ENCODE peak calls at places on chromosomes 16 and 17, in four cellular contexts. One of them, this sample, is unnamed.

GRCh38 chr17:1313270-1314005 is 34.0 kb downstream of the TRARG1 start:
- DNase-seq in cardiac muscle cell: no peak
- DNase-seq in neural crest cell: no peak
- DNase-seq in SK-N-SH: no peak
- DNase-seq in this sample: no peak

GRCh38 chr16:53523971-53524548 is 21.1 kb upstream of the AKTIP start:
- DNase-seq in SK-N-SH: peak
- DNase-seq in neural crest cell: no peak
- DNase-seq in cardiac muscle cell: no peak
- DNase-seq in this sample: no peak

GRCh38 chr17:62090868-62091267 is 25.8 kb upstream of the MED13 start:
- DNase-seq in neural crest cell: no peak
- DNase-seq in cardiac muscle cell: no peak
- DNase-seq in SK-N-SH: no peak
- DNase-seq in this sample: no peak

GRCh38 chr16:1971678-1972489 is at the start of gene TBL3:
- DNase-seq in cardiac muscle cell: peak
- DNase-seq in neural crest cell: peak
- DNase-seq in SK-N-SH: peak
- DNase-seq in this sample: peak

GRCh38 chr17:38925263-38925995 is at the start of gene LASP1NB:
- DNase-seq in cardiac muscle cell: peak
- DNase-seq in SK-N-SH: peak
- DNase-seq in neural crest cell: peak
- DNase-seq in this sample: no peak

GRCh38 chr17:73013299-73013698 is 79.2 kb downstream of the SLC39A11 start:
- DNase-seq in SK-N-SH: no peak
- DNase-seq in neural crest cell: no peak
- DNase-seq in cardiac muscle cell: no peak
- DNase-seq in this sample: no peak

GRCh38 chr17:65785109-65785508 is 223.7 kb upstream of the AXIN2 start:
- DNase-seq in cardiac muscle cell: no peak
- DNase-seq in neural crest cell: no peak
- DNase-seq in SK-N-SH: no peak
- DNase-seq in this sample: no peak

GRCh38 chr17:57666198-57666870 is 78.8 kb downstream of the CCDC182 start:
- DNase-seq in SK-N-SH: no peak
- DNase-seq in neural crest cell: no peak
- DNase-seq in cardiac muscle cell: no peak
- DNase-seq in this sample: no peak

GRCh38 chr16:1135459-1135825 is 17.5 kb upstream of the CACNA1H start:
- DNase-seq in cardiac muscle cell: no peak
- DNase-seq in SK-N-SH: no peak
- DNase-seq in neural crest cell: no peak
- DNase-seq in this sample: no peak

GRCh38 chr16:54980821-54981220 is 50.2 kb downstream of the IRX5 start:
- DNase-seq in neural crest cell: no peak
- DNase-seq in cardiac muscle cell: no peak
- DNase-seq in SK-N-SH: no peak
- DNase-seq in this sample: no peak

GRCh38 chr16:89729863-89730574 is 8.7 kb downstream of the ZNF276 start:
- DNase-seq in cardiac muscle cell: peak
- DNase-seq in neural crest cell: no peak
- DNase-seq in SK-N-SH: no peak
- DNase-seq in this sample: no peak

GRCh38 chr17:5699789-5700188 is 115.5 kb upstream of the NLRP1 start:
- DNase-seq in neural crest cell: no peak
- DNase-seq in SK-N-SH: no peak
- DNase-seq in cardiac muscle cell: no peak
- DNase-seq in this sample: no peak

DNA sequence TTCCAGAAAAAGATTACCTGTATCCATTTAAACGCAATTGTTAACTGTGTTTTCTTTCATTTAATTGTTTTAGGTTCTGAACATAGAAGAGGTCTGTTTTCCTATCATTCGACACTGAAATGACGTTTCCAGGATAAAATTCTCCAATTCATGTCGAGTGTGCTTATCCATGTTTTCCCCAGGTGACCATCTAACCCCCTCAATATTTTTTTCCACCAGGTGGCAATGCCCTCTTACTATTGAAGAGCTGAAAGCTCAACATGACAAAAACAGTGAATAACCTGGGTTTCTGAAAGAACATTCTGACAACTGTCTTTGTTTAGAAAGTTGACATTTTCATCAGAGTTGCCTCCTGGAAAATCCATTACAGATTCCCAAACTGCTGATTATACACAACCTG is 948.7 kb downstream of the KCNJ2 start:
- DNase-seq in neural crest cell: no peak
- DNase-seq in cardiac muscle cell: peak
- DNase-seq in SK-N-SH: peak
- DNase-seq in this sample: no peak
- TF ChIP-seq CTCF in neural crest cell: peak
- TF ChIP-seq CTCF in cardiac muscle cell: peak
- TF ChIP-seq CTCF in SK-N-SH: peak
- TF ChIP-seq CTCF in this sample: peak

DNA sequence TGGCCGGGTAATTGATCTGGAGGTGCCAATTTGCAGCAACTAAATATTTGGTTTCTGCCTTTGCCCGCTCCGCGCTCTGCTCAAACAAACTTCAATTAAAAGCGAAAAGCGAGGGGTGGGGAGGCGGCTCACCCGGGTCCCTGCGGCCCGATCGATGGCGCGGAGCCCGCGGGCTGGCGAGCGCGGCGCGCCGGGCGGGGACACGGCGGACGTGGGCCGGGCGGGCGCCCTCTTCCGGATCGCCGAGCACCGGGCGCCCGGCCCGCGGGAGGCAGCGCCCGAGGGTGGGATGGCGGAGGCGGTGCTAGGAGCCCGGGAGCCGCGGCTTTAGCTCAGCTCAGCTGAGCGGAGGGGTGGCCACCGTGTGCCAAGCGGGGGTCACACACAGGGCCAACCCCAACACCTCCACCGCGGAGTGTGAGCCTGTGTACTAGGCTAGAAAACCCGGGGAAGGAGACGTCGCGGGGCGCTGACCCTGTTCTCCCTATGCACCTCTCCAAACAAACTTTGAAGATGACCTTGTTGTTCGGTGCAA is 32.2 kb downstream of the DCAKD start:
- DNase-seq in cardiac muscle cell: peak
- DNase-seq in neural crest cell: peak
- DNase-seq in SK-N-SH: peak
- DNase-seq in this sample: no peak
- TF ChIP-seq CTCF in cardiac muscle cell: peak
- TF ChIP-seq CTCF in neural crest cell: peak
- TF ChIP-seq CTCF in SK-N-SH: peak
- TF ChIP-seq CTCF in this sample: peak

GRCh38 chr16:49766280-49766679 is 89.6 kb downstream of the ZNF423 start:
- DNase-seq in SK-N-SH: no peak
- DNase-seq in cardiac muscle cell: peak
- DNase-seq in neural crest cell: no peak
- DNase-seq in this sample: no peak
- TF ChIP-seq CTCF in SK-N-SH: no peak
- TF ChIP-seq CTCF in cardiac muscle cell: no peak
- TF ChIP-seq CTCF in neural crest cell: no peak
- TF ChIP-seq CTCF in this sample: no peak

GRCh38 chr16:80614908-80615696 is 74.3 kb downstream of the DYNLRB2 start:
- DNase-seq in cardiac muscle cell: no peak
- DNase-seq in SK-N-SH: no peak
- DNase-seq in neural crest cell: no peak
- DNase-seq in this sample: no peak
- TF ChIP-seq CTCF in cardiac muscle cell: peak
- TF ChIP-seq CTCF in SK-N-SH: peak
- TF ChIP-seq CTCF in neural crest cell: no peak
- TF ChIP-seq CTCF in this sample: no peak

DNA sequence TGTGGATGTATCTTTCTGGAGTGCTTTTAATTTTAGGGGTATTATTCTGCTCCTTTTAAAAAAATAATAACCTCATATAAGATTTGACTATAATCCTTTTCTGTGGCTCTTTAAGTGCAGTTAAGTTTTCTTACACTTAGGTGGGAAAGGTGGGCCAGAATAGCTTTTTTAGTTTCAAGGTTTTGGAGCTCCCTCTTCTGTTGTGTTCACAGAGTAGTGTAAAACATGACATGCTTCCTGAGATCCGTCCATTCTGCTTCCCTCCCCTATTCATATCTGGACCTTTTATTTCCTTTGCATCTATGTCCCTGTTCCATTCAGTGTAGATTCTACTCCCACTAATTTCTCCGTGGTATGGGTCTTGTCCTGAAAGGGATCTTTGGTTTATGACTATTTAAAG is 12.8 kb downstream of the LRRC36 start:
- DNase-seq in SK-N-SH: no peak
- DNase-seq in cardiac muscle cell: no peak
- DNase-seq in neural crest cell: no peak
- DNase-seq in this sample: no peak
- TF ChIP-seq CTCF in SK-N-SH: peak
- TF ChIP-seq CTCF in cardiac muscle cell: peak
- TF ChIP-seq CTCF in neural crest cell: no peak
- TF ChIP-seq CTCF in this sample: peak

GRCh38 chr17:79116575-79117368 is 42.1 kb downstream of the ENGASE start:
- DNase-seq in neural crest cell: no peak
- DNase-seq in cardiac muscle cell: no peak
- DNase-seq in SK-N-SH: no peak
- DNase-seq in this sample: no peak
- TF ChIP-seq CTCF in neural crest cell: no peak
- TF ChIP-seq CTCF in cardiac muscle cell: no peak
- TF ChIP-seq CTCF in SK-N-SH: no peak
- TF ChIP-seq CTCF in this sample: no peak

This sample was measured in D721Med.